ENCODE peak calls at places on chromosomes 5 and 9, in four cellular contexts. M is A549, A is K562, W is GM12878. C is an unnamed sample.

GRCh38 chr5:32329395-32329834 is 16.7 kb upstream of the MTMR12 start:
- DNase-seq in A (peak), M (peak), W (no peak), C (peak)

GRCh38 chr5:179400020-179400419 is 54.8 kb upstream of the ADAMTS2 start:
- DNase-seq in W (no peak), M (no peak), A (no peak), C (no peak)

GRCh38 chr5:111774525-111774924 is 17.5 kb upstream of the NREP start:
- DNase-seq in W (no peak), M (no peak), A (no peak), C (peak)

GRCh38 chr5:172093559-172093958 is 87.1 kb upstream of the FBXW11 start:
- DNase-seq in A (no peak), W (no peak), M (no peak), C (no peak)

GRCh38 chr9:133089271-133089671 is 27.5 kb downstream of the CEL start:
- DNase-seq in A (peak), M (peak), W (no peak), C (no peak)

GRCh38 chr9:128125575-128126354 is 1.8 kb downstream of the PTGES2 start:
- DNase-seq in W (no peak), A (no peak), M (no peak), C (no peak)

GRCh38 chr9:34338664-34339063 is 9.3 kb downstream of the NUDT2 start:
- DNase-seq in A (no peak), W (no peak), M (no peak), C (no peak)

GRCh38 chr5:44388504-44389409 is 463 bp downstream of the FGF10 start:
- DNase-seq in W (no peak), M (no peak), A (no peak), C (peak)

GRCh38 chr5:95823738-95824609 is 1.4 kb upstream of the GLRX start:
- DNase-seq in A (peak), W (no peak), M (peak), C (peak)

GRCh38 chr5:101532430-101532829 is 629.3 kb upstream of the ST8SIA4 start:
- DNase-seq in M (no peak), A (no peak), W (no peak), C (peak)

GRCh38 chr5:153959134-153959957 is 79.4 kb downstream of the FAM114A2 start:
- DNase-seq in A (no peak), W (no peak), M (peak), C (peak)

GRCh38 chr5:100900796-100901731 is 2.0 kb downstream of the ST8SIA4 start:
- DNase-seq in A (peak), M (peak), W (peak), C (peak)

GRCh38 chr9:16321461-16322119 is 548.9 kb downstream of the BNC2 start:
- DNase-seq in W (no peak), M (peak), A (no peak), C (peak)

GRCh38 chr5:1127991-1128785 is 16.3 kb upstream of the SLC12A7 start:
- DNase-seq in M (no peak), A (no peak), W (no peak), C (no peak)

GRCh38 chr5:154395407-154396106 is 50.2 kb upstream of the SAP30L start:
- DNase-seq in W (no peak), M (no peak), A (peak), C (no peak)

GRCh38 chr5:147509041-147509709 is 693 bp downstream of the DPYSL3 start:
- DNase-seq in A (no peak), W (no peak), M (no peak), C (peak)

GRCh38 chr5:106241409-106241808 is 1429.3 kb downstream of the EFNA5 start:
- DNase-seq in M (no peak), A (no peak), W (no peak), C (no peak)

GRCh38 chr9:13090588-13090987 is 188.9 kb downstream of the MPDZ start:
- DNase-seq in A (no peak), W (no peak), M (no peak), C (no peak)

GRCh38 chr5:83721878-83722779 is 1.5 kb upstream of the HAPLN1 start:
- DNase-seq in M (peak), A (peak), W (no peak), C (peak)

GRCh38 chr9:93586290-93587057 is 10.1 kb downstream of the PHF2 start:
- DNase-seq in M (no peak), W (no peak), A (no peak), C (no peak)

GRCh38 chr9:106648799-106649198 is 214.2 kb upstream of the ZNF462 start:
- DNase-seq in A (no peak), W (no peak), M (no peak), C (peak)

GRCh38 chr9:117523531-117524153 is 108.8 kb upstream of the ASTN2 start:
- DNase-seq in A (no peak), M (no peak), W (no peak), C (no peak)

GRCh38 chr9:117526674-117527073 is 111.8 kb upstream of the ASTN2 start:
- DNase-seq in W (no peak), M (no peak), A (no peak), C (no peak)

GRCh38 chr9:117528225-117528624 is 113.4 kb upstream of the ASTN2 start:
- DNase-seq in M (no peak), W (no peak), A (no peak), C (no peak)
- TF ChIP-seq CEBPB in M (no peak), W (no peak), A (no peak), C (no peak)

GRCh38 chr5:109468737-109469420 is 59.1 kb upstream of the PJA2 start:
- DNase-seq in M (peak), A (peak), W (peak), C (peak)
- TF ChIP-seq ELK1 in M (no peak), A (no peak), W (no peak), C (no peak)

GRCh38 chr9:136104488-136104800 is 9.4 kb upstream of the NACC2 start:
- DNase-seq in W (no peak), M (no peak), A (no peak), C (no peak)
- TF ChIP-seq CEBPB in W (no peak), M (no peak), A (no peak), C (no peak)

GRCh38 chr5:114416254-114416653 is 54.4 kb downstream of the KCNN2 start:
- DNase-seq in W (no peak), A (no peak), M (no peak), C (no peak)

GRCh38 chr5:114411380-114411931 is 49.6 kb downstream of the KCNN2 start:
- DNase-seq in M (no peak), A (no peak), W (no peak), C (peak)

GRCh38 chr5:114408847-114409246 is 47.0 kb downstream of the KCNN2 start:
- DNase-seq in M (no peak), W (no peak), A (no peak), C (no peak)

GRCh38 chr5:114407783-114408182 is 45.9 kb downstream of the KCNN2 start:
- DNase-seq in M (no peak), W (peak), A (no peak), C (no peak)

DNA sequence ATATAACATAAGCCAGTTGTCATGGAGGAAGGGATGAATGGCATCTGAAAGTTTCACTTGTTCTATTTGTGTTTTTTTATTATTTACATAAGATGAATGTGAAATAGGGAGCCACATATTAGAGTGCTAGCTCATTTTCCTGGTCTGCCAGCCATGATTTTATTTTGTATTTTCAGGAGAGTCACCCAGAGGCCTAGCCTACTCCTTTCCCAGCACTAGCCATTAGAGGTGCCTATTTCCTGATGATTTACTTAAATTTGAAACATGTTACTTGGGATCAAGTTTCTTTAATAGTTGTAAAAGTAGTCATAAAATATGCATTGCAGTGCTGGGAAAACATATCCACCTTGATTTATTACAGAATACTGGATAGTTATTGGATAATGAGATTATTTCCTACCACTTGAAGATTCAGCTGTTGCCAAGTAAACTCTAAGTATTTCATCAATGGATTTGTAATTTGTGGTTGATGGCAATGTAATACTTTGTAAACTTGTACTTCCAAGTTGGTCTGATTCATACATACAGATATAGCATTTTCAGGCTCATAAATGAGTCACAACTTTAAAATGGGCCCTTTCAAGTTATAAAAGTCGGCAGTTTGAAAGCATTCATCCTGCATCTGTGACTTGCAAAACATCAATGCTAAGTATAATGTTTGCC is 50.8 kb downstream of the KCNN2 start:
- DNase-seq in W (no peak), M (no peak), A (no peak), C (peak)
- TF ChIP-seq ELK1 in W (no peak), M (no peak), A (no peak), C (no peak)

C was measured in IMR-90.